ENCODE peak calls at places on chromosomes 6 and 20, in five cellular contexts. H is germinal center; G is activated CD8-positive, alpha-beta T cell treated with anti-CD3 and anti-CD28 coated beads, Interleukin-2, amount 10 ng/mL, durations not matched to agents 7 days and 5 days; T is stimulated activated CD4-positive, alpha-beta T cell treated with anti-CD3 and anti-CD28 coated beads, Interleukin-4, amount 100 ng/mL, for 48 hours; P is NCI-H2171. L is an unnamed sample.
A peak's percentile ranks its signal among the peaks of the same experiment; 100 is the strongest.

GRCh38 chr6:148747145-148747492 is 289 bp downstream of the UST start:
- DNase-seq in H (no peak), T (no peak), G (no peak), P (no peak), L (no peak)

GRCh38 chr20:39269031-39269461 is 306.9 kb downstream of the DHX35 start:
- DNase-seq in P (peak; percentile 2), G (peak; percentile 63), T (peak; percentile 40), H (peak; percentile 63), L (no peak)

GRCh38 chr6:137210903-137211302 is 8.3 kb downstream of the IFNGR1 start:
- DNase-seq in G (no peak), P (no peak), T (no peak), H (no peak), L (no peak)

GRCh38 chr6:144957236-144957937 is 672.3 kb downstream of the UTRN start:
- DNase-seq in P (no peak), G (no peak), T (no peak), H (no peak), L (no peak)

GRCh38 chr6:163831736-163832135 is 417.2 kb downstream of the QKI start:
- DNase-seq in H (no peak), T (no peak), P (no peak), G (no peak), L (no peak)

GRCh38 chr6:100203391-100203790 is 209.4 kb upstream of the MCHR2 start:
- DNase-seq in H (no peak), T (no peak), G (no peak), P (no peak), L (no peak)

GRCh38 chr20:20786428-20786827 is 74.0 kb upstream of the RALGAPA2 start:
- DNase-seq in G (no peak), T (no peak), H (no peak), P (no peak), L (no peak)

GRCh38 chr6:2756687-2757224 is 6.0 kb upstream of the MYLK4 start:
- DNase-seq in P (no peak), H (no peak), G (no peak), T (no peak), L (no peak)

GRCh38 chr20:19271879-19272651 is 59.6 kb downstream of the SLC24A3 start:
- DNase-seq in H (no peak), P (no peak), T (no peak), G (no peak), L (no peak)